ENCODE peak calls at places on chromosome 22, in seven cellular contexts. One of them, this sample, is unnamed.

GRCh38 chr22:37626144-37626543 is 13.3 kb upstream of the SH3BP1 start:
- DNase-seq in esophagus squamous epithelium: no peak
- DNase-seq in fibroblast of lung: peak; percentile 59
- DNase-seq in psoas muscle: peak; percentile 86
- DNase-seq in pancreas: no peak
- DNase-seq in HepG2: no peak
- DNase-seq in CD4-positive, CD25-positive, alpha-beta regulatory T cell: no peak
- DNase-seq in this sample: no peak

GRCh38 chr22:20267441-20268288 is 453 bp downstream of the RTN4R start:
- DNase-seq in pancreas: no peak
- DNase-seq in esophagus squamous epithelium: no peak
- DNase-seq in HepG2: no peak
- DNase-seq in psoas muscle: no peak
- DNase-seq in fibroblast of lung: no peak
- DNase-seq in CD4-positive, CD25-positive, alpha-beta regulatory T cell: no peak
- DNase-seq in this sample: no peak

GRCh38 chr22:19051381-19051780 is 70.8 kb downstream of the DGCR2 start:
- DNase-seq in pancreas: no peak
- DNase-seq in HepG2: no peak
- DNase-seq in psoas muscle: no peak
- DNase-seq in esophagus squamous epithelium: no peak
- DNase-seq in fibroblast of lung: no peak
- DNase-seq in CD4-positive, CD25-positive, alpha-beta regulatory T cell: no peak
- DNase-seq in this sample: no peak

GRCh38 chr22:38260760-38261477 is 11.9 kb downstream of the TMEM184B start:
- DNase-seq in psoas muscle: no peak
- DNase-seq in fibroblast of lung: peak; percentile 38
- DNase-seq in pancreas: no peak
- DNase-seq in CD4-positive, CD25-positive, alpha-beta regulatory T cell: no peak
- DNase-seq in HepG2: peak; percentile 61
- DNase-seq in esophagus squamous epithelium: no peak
- DNase-seq in this sample: peak; percentile 78

GRCh38 chr22:27784099-27784446 is 17.5 kb downstream of the MN1 start:
- DNase-seq in fibroblast of lung: no peak
- DNase-seq in CD4-positive, CD25-positive, alpha-beta regulatory T cell: no peak
- DNase-seq in psoas muscle: no peak
- DNase-seq in esophagus squamous epithelium: no peak
- DNase-seq in HepG2: no peak
- DNase-seq in pancreas: no peak
- DNase-seq in this sample: no peak

GRCh38 chr22:39932918-39933649 is 27.1 kb upstream of the TMA7B start:
- DNase-seq in HepG2: peak; percentile 29
- DNase-seq in psoas muscle: no peak
- DNase-seq in CD4-positive, CD25-positive, alpha-beta regulatory T cell: peak; percentile 78
- DNase-seq in esophagus squamous epithelium: no peak
- DNase-seq in pancreas: no peak
- DNase-seq in fibroblast of lung: no peak
- DNase-seq in this sample: peak; percentile 26

GRCh38 chr22:32660292-32660691 is 141.2 kb upstream of the TIMP3 start:
- DNase-seq in pancreas: peak; percentile 42
- DNase-seq in psoas muscle: peak; percentile 65
- DNase-seq in CD4-positive, CD25-positive, alpha-beta regulatory T cell: peak; percentile 62
- DNase-seq in HepG2: peak; percentile 78
- DNase-seq in esophagus squamous epithelium: no peak
- DNase-seq in fibroblast of lung: peak; percentile 71
- DNase-seq in this sample: peak; percentile 57

GRCh38 chr22:38317237-38317994 is at the start of gene CSNK1E:
- DNase-seq in fibroblast of lung: peak; percentile 59
- DNase-seq in psoas muscle: peak; percentile 85
- DNase-seq in pancreas: peak; percentile 73
- DNase-seq in esophagus squamous epithelium: no peak
- DNase-seq in HepG2: no peak
- DNase-seq in CD4-positive, CD25-positive, alpha-beta regulatory T cell: peak; percentile 73
- DNase-seq in this sample: peak; percentile 75

GRCh38 chr22:41564563-41564962 is 3.8 kb downstream of the CSDC2 start:
- DNase-seq in fibroblast of lung: no peak
- DNase-seq in HepG2: no peak
- DNase-seq in esophagus squamous epithelium: no peak
- DNase-seq in CD4-positive, CD25-positive, alpha-beta regulatory T cell: no peak
- DNase-seq in pancreas: no peak
- DNase-seq in psoas muscle: no peak
- DNase-seq in this sample: no peak

GRCh38 chr22:30459206-30460052 is 12.4 kb downstream of the SEC14L3 start:
- DNase-seq in fibroblast of lung: peak; percentile 14
- DNase-seq in pancreas: no peak
- DNase-seq in psoas muscle: no peak
- DNase-seq in esophagus squamous epithelium: no peak
- DNase-seq in HepG2: peak; percentile 12
- DNase-seq in CD4-positive, CD25-positive, alpha-beta regulatory T cell: no peak
- DNase-seq in this sample: peak; percentile 43

GRCh38 chr22:32476804-32477203 is 2.2 kb downstream of the FBXO7 start:
- DNase-seq in pancreas: no peak
- DNase-seq in esophagus squamous epithelium: no peak
- DNase-seq in CD4-positive, CD25-positive, alpha-beta regulatory T cell: no peak
- DNase-seq in fibroblast of lung: no peak
- DNase-seq in HepG2: no peak
- DNase-seq in psoas muscle: no peak
- DNase-seq in this sample: no peak

GRCh38 chr22:17922925-17923898 is 101.1 kb downstream of the MICAL3 start:
- DNase-seq in esophagus squamous epithelium: no peak
- DNase-seq in CD4-positive, CD25-positive, alpha-beta regulatory T cell: no peak
- DNase-seq in psoas muscle: no peak
- DNase-seq in HepG2: no peak
- DNase-seq in fibroblast of lung: peak; percentile 95
- DNase-seq in pancreas: no peak
- DNase-seq in this sample: peak; percentile 73

GRCh38 chr22:25437414-25438160 is 126.9 kb upstream of the GRK3 start:
- DNase-seq in fibroblast of lung: no peak
- DNase-seq in HepG2: no peak
- DNase-seq in esophagus squamous epithelium: no peak
- DNase-seq in CD4-positive, CD25-positive, alpha-beta regulatory T cell: no peak
- DNase-seq in psoas muscle: no peak
- DNase-seq in pancreas: peak; percentile 33
- DNase-seq in this sample: no peak

GRCh38 chr22:38921801-38922200 is 35.6 kb upstream of the APOBEC3A start:
- DNase-seq in pancreas: no peak
- DNase-seq in psoas muscle: no peak
- DNase-seq in CD4-positive, CD25-positive, alpha-beta regulatory T cell: no peak
- DNase-seq in fibroblast of lung: no peak
- DNase-seq in esophagus squamous epithelium: no peak
- DNase-seq in HepG2: peak; percentile 44
- DNase-seq in this sample: peak; percentile 5

GRCh38 chr22:27447316-27447715 is 354.2 kb downstream of the MN1 start:
- DNase-seq in psoas muscle: no peak
- DNase-seq in esophagus squamous epithelium: no peak
- DNase-seq in CD4-positive, CD25-positive, alpha-beta regulatory T cell: no peak
- DNase-seq in pancreas: no peak
- DNase-seq in HepG2: no peak
- DNase-seq in fibroblast of lung: no peak
- DNase-seq in this sample: peak; percentile 99

GRCh38 chr22:40637181-40638150 is 947 bp upstream of the MRTFA start:
- DNase-seq in CD4-positive, CD25-positive, alpha-beta regulatory T cell: peak; percentile 74
- DNase-seq in esophagus squamous epithelium: no peak
- DNase-seq in pancreas: no peak
- DNase-seq in psoas muscle: peak; percentile 38
- DNase-seq in fibroblast of lung: no peak
- DNase-seq in HepG2: no peak
- DNase-seq in this sample: peak; percentile 27

GRCh38 chr22:22414266-22414665 is 94.3 kb downstream of the ZNF280B start:
- DNase-seq in esophagus squamous epithelium: no peak
- DNase-seq in HepG2: no peak
- DNase-seq in psoas muscle: no peak
- DNase-seq in pancreas: no peak
- DNase-seq in fibroblast of lung: no peak
- DNase-seq in CD4-positive, CD25-positive, alpha-beta regulatory T cell: no peak
- DNase-seq in this sample: no peak
- H3K4me3 ChIP-seq in esophagus squamous epithelium: no peak overlapping the region
- H3K4me3 ChIP-seq in HepG2: no peak overlapping the region
- H3K4me3 ChIP-seq in psoas muscle: no peak overlapping the region
- H3K4me3 ChIP-seq in pancreas: no peak overlapping the region
- H3K4me3 ChIP-seq in fibroblast of lung: no peak overlapping the region
- H3K4me3 ChIP-seq in CD4-positive, CD25-positive, alpha-beta regulatory T cell: no peak overlapping the region
- H3K4me3 ChIP-seq in this sample: no peak overlapping the region

GRCh38 chr22:48422900-48423480 is 1404.7 kb downstream of the BRD1 start:
- DNase-seq in psoas muscle: no peak
- DNase-seq in HepG2: no peak
- DNase-seq in fibroblast of lung: no peak
- DNase-seq in pancreas: no peak
- DNase-seq in CD4-positive, CD25-positive, alpha-beta regulatory T cell: no peak
- DNase-seq in esophagus squamous epithelium: no peak
- DNase-seq in this sample: no peak
- H3K9me3 ChIP-seq in psoas muscle: no peaks in the 10 kb centered on the region
- H3K9me3 ChIP-seq in HepG2: no peaks in the 10 kb centered on the region
- H3K9me3 ChIP-seq in fibroblast of lung: no peaks in the 10 kb centered on the region
- H3K9me3 ChIP-seq in pancreas: no peaks in the 10 kb centered on the region
- H3K9me3 ChIP-seq in CD4-positive, CD25-positive, alpha-beta regulatory T cell: no peaks in the 10 kb centered on the region
- H3K9me3 ChIP-seq in esophagus squamous epithelium: no peaks in the 10 kb centered on the region
- H3K9me3 ChIP-seq in this sample: no peaks in the 10 kb centered on the region

GRCh38 chr22:45844949-45845613 is 131.9 kb downstream of the WNT7B start:
- DNase-seq in pancreas: no peak
- DNase-seq in esophagus squamous epithelium: no peak
- DNase-seq in fibroblast of lung: no peak
- DNase-seq in HepG2: no peak
- DNase-seq in psoas muscle: no peak
- DNase-seq in CD4-positive, CD25-positive, alpha-beta regulatory T cell: no peak
- DNase-seq in this sample: no peak
- H3K4me3 ChIP-seq in pancreas: no peak overlapping the region
- H3K4me3 ChIP-seq in esophagus squamous epithelium: no peak overlapping the region
- H3K4me3 ChIP-seq in fibroblast of lung: no peak overlapping the region
- H3K4me3 ChIP-seq in HepG2: no peak overlapping the region
- H3K4me3 ChIP-seq in psoas muscle: no peak overlapping the region
- H3K4me3 ChIP-seq in CD4-positive, CD25-positive, alpha-beta regulatory T cell: no peak overlapping the region
- H3K4me3 ChIP-seq in this sample: no peak overlapping the region

GRCh38 chr22:48055827-48056226 is 1293.4 kb downstream of the TBC1D22A start:
- DNase-seq in HepG2: no peak
- DNase-seq in psoas muscle: no peak
- DNase-seq in fibroblast of lung: no peak
- DNase-seq in pancreas: no peak
- DNase-seq in esophagus squamous epithelium: no peak
- DNase-seq in CD4-positive, CD25-positive, alpha-beta regulatory T cell: no peak
- DNase-seq in this sample: peak; percentile 68

GRCh38 chr22:48060266-48060665 is 1297.8 kb downstream of the TBC1D22A start:
- DNase-seq in pancreas: no peak
- DNase-seq in fibroblast of lung: no peak
- DNase-seq in esophagus squamous epithelium: no peak
- DNase-seq in HepG2: no peak
- DNase-seq in CD4-positive, CD25-positive, alpha-beta regulatory T cell: no peak
- DNase-seq in psoas muscle: no peak
- DNase-seq in this sample: no peak

GRCh38 chr22:48054596-48054995 is 1292.1 kb downstream of the TBC1D22A start:
- DNase-seq in pancreas: no peak
- DNase-seq in fibroblast of lung: no peak
- DNase-seq in CD4-positive, CD25-positive, alpha-beta regulatory T cell: no peak
- DNase-seq in esophagus squamous epithelium: no peak
- DNase-seq in psoas muscle: no peak
- DNase-seq in HepG2: no peak
- DNase-seq in this sample: peak; percentile 87

GRCh38 chr22:48055185-48055584 is 1292.7 kb downstream of the TBC1D22A start:
- DNase-seq in HepG2: no peak
- DNase-seq in fibroblast of lung: no peak
- DNase-seq in CD4-positive, CD25-positive, alpha-beta regulatory T cell: no peak
- DNase-seq in esophagus squamous epithelium: no peak
- DNase-seq in psoas muscle: no peak
- DNase-seq in pancreas: no peak
- DNase-seq in this sample: no peak

GRCh38 chr22:48057116-48057835 is 1294.8 kb downstream of the TBC1D22A start:
- DNase-seq in psoas muscle: no peak
- DNase-seq in pancreas: no peak
- DNase-seq in fibroblast of lung: no peak
- DNase-seq in CD4-positive, CD25-positive, alpha-beta regulatory T cell: no peak
- DNase-seq in esophagus squamous epithelium: no peak
- DNase-seq in HepG2: no peak
- DNase-seq in this sample: no peak
- H3K9me3 ChIP-seq in psoas muscle: no peaks in the 10 kb centered on the region
- H3K9me3 ChIP-seq in pancreas: no peaks in the 10 kb centered on the region
- H3K9me3 ChIP-seq in fibroblast of lung: no peaks in the 10 kb centered on the region
- H3K9me3 ChIP-seq in CD4-positive, CD25-positive, alpha-beta regulatory T cell: no peaks in the 10 kb centered on the region
- H3K9me3 ChIP-seq in esophagus squamous epithelium: no peaks in the 10 kb centered on the region
- H3K9me3 ChIP-seq in HepG2: no peaks in the 10 kb centered on the region
- H3K9me3 ChIP-seq in this sample: no peaks in the 10 kb centered on the region

This sample was measured in SJCRH30.